ENCODE peak calls at places on chromosomes 2 and 18, in six cellular contexts. S, E, O, A, D and J are unnamed samples.

GRCh38 chr2:28469947-28470585 is 25.8 kb upstream of the PLB1 start:
- DNase-seq in D (no peak), S (no peak), E (no peak), O (no peak), A (no peak), J (no peak)

GRCh38 chr2:62409442-62409841 is 96.6 kb downstream of the TMEM17 start:
- DNase-seq in O (peak; percentile 13), E (no peak), D (no peak), A (peak; percentile 14), S (peak; percentile 49), J (no peak)

GRCh38 chr18:5625076-5625475 is 81.3 kb upstream of the EPB41L3 start:
- DNase-seq in S (no peak), A (no peak), D (no peak), O (no peak), E (no peak), J (peak; percentile 48)

GRCh38 chr2:102226612-102227351 is 40.0 kb downstream of the IL1RL2 start:
- DNase-seq in O (peak; percentile 68), A (no peak), S (peak; percentile 30), D (no peak), E (no peak), J (no peak)

GRCh38 chr2:16404551-16405300 is 260.9 kb downstream of the CYRIA start:
- DNase-seq in S (no peak), A (no peak), E (no peak), O (no peak), D (no peak), J (no peak)

GRCh38 chr2:190819835-190820234 is 60.8 kb upstream of the GLS start:
- DNase-seq in E (no peak), D (no peak), S (peak; percentile 79), A (no peak), O (peak; percentile 57), J (no peak)

GRCh38 chr18:48026216-48026615 is 95.8 kb upstream of the SMAD2 start:
- DNase-seq in O (no peak), S (no peak), A (no peak), E (no peak), D (no peak), J (no peak)

GRCh38 chr18:79257480-79257879 is 138.2 kb upstream of the NFATC1 start:
- DNase-seq in O (no peak), E (no peak), S (no peak), D (no peak), A (no peak), J (no peak)

GRCh38 chr2:61439241-61440002 is 31.5 kb downstream of the USP34 start:
- DNase-seq in O (no peak), D (no peak), S (no peak), E (no peak), A (no peak), J (no peak)

GRCh38 chr2:25309402-25309801 is 32.3 kb downstream of the DNMT3A start:
- DNase-seq in E (peak; percentile 44), A (peak; percentile 39), D (peak; percentile 85), S (peak; percentile 50), O (peak; percentile 59), J (peak; percentile 81)
- H2AK5ac ChIP-seq in E (peak overlapping the region; percentile 95), A (no peak overlapping the region), D (peak overlapping the region; percentile 47), S (no peak overlapping the region), O (no peak overlapping the region), J (no peak overlapping the region)

GRCh38 chr2:122595065-122595464 is 839.6 kb downstream of the TSN start:
- DNase-seq in D (no peak), S (no peak), A (no peak), O (no peak), E (no peak), J (no peak)
- H3K14ac ChIP-seq in D (no peak overlapping the region), S (no peak overlapping the region), A (no peak overlapping the region), O (no peak overlapping the region), E (no peak overlapping the region), J (no peak overlapping the region)

GRCh38 chr2:67707896-67708295 is 310.8 kb downstream of the ETAA1 start:
- DNase-seq in S (no peak), E (no peak), A (no peak), O (no peak), D (no peak), J (no peak)
- H4K91ac ChIP-seq in S (no peak overlapping the region), E (no peak overlapping the region), A (no peak overlapping the region), O (no peak overlapping the region), D (no peak overlapping the region), J (no peak overlapping the region)

GRCh38 chr2:30780776-30781330 is 26.4 kb downstream of the CAPN13 start:
- DNase-seq in E (no peak), D (peak; percentile 16), O (no peak), A (no peak), S (no peak), J (peak; percentile 13)
- H2AK5ac ChIP-seq in E (no peak overlapping the region), D (no peak overlapping the region), O (no peak overlapping the region), A (no peak overlapping the region), S (no peak overlapping the region), J (no peak overlapping the region)